ENCODE peak calls at places on chromosome 11, in six cellular contexts. One of them, this sample, is unnamed.

GRCh38 chr11:71425409-71425808 is 22.8 kb downstream of the DHCR7 start:
- DNase-seq in HCT116: no peak
- DNase-seq in HepG2: no peak
- DNase-seq in H1: no peak
- DNase-seq in K562: no peak
- DNase-seq in GM12878: no peak
- DNase-seq in this sample: no peak

GRCh38 chr11:32176223-32176811 is 85.4 kb downstream of the RCN1 start:
- DNase-seq in HCT116: peak; percentile 90
- DNase-seq in HepG2: peak; percentile 69
- DNase-seq in H1: peak; percentile 91
- DNase-seq in K562: peak; percentile 86
- DNase-seq in GM12878: peak; percentile 64
- DNase-seq in this sample: peak; percentile 69

GRCh38 chr11:75475767-75476650 is 43.0 kb upstream of the KLHL35 start:
- DNase-seq in HCT116: no peak
- DNase-seq in HepG2: no peak
- DNase-seq in H1: no peak
- DNase-seq in K562: peak; percentile 63
- DNase-seq in GM12878: no peak
- DNase-seq in this sample: no peak

GRCh38 chr11:68259122-68259959 is 12.4 kb downstream of the C11orf24 start:
- DNase-seq in HCT116: no peak
- DNase-seq in HepG2: no peak
- DNase-seq in H1: no peak
- DNase-seq in K562: no peak
- DNase-seq in GM12878: no peak
- DNase-seq in this sample: no peak

GRCh38 chr11:72189448-72190250 is 2.3 kb upstream of the FOLR1 start:
- DNase-seq in HCT116: no peak
- DNase-seq in HepG2: no peak
- DNase-seq in H1: no peak
- DNase-seq in K562: no peak
- DNase-seq in GM12878: no peak
- DNase-seq in this sample: no peak

GRCh38 chr11:113562981-113563461 is 87.8 kb upstream of the DRD2 start:
- DNase-seq in HCT116: no peak
- DNase-seq in HepG2: no peak
- DNase-seq in H1: no peak
- DNase-seq in K562: no peak
- DNase-seq in GM12878: no peak
- DNase-seq in this sample: no peak

GRCh38 chr11:123268118-123268517 is 73.1 kb upstream of the CLMP start:
- DNase-seq in HCT116: no peak
- DNase-seq in HepG2: no peak
- DNase-seq in H1: no peak
- DNase-seq in K562: no peak
- DNase-seq in GM12878: no peak
- DNase-seq in this sample: no peak

GRCh38 chr11:113782134-113782533 is 2.5 kb downstream of the CLDN25 start:
- DNase-seq in HCT116: no peak
- DNase-seq in HepG2: no peak
- DNase-seq in H1: no peak
- DNase-seq in K562: no peak
- DNase-seq in GM12878: no peak
- DNase-seq in this sample: no peak

GRCh38 chr11:35065566-35065965 is 73.4 kb upstream of the CD44 start:
- DNase-seq in HCT116: no peak
- DNase-seq in HepG2: no peak
- DNase-seq in H1: no peak
- DNase-seq in K562: no peak
- DNase-seq in GM12878: no peak
- DNase-seq in this sample: no peak

GRCh38 chr11:67364169-67364568 is 9.2 kb downstream of the CLCF1 start:
- DNase-seq in HCT116: no peak
- DNase-seq in HepG2: no peak
- DNase-seq in H1: no peak
- DNase-seq in K562: no peak
- DNase-seq in GM12878: no peak
- DNase-seq in this sample: no peak

GRCh38 chr11:98358551-98358950 is 662.2 kb upstream of the CNTN5 start:
- DNase-seq in HCT116: no peak
- DNase-seq in HepG2: no peak
- DNase-seq in H1: no peak
- DNase-seq in K562: no peak
- DNase-seq in GM12878: no peak
- DNase-seq in this sample: no peak

GRCh38 chr11:76700177-76701100 is 29.9 kb upstream of the LRRC32 start:
- DNase-seq in HCT116: peak; percentile 79
- DNase-seq in HepG2: peak; percentile 15
- DNase-seq in H1: no peak
- DNase-seq in K562: peak; percentile 96
- DNase-seq in GM12878: no peak
- DNase-seq in this sample: no peak

GRCh38 chr11:112285918-112286317 is 25.3 kb upstream of the PLET1 start:
- DNase-seq in HCT116: no peak
- DNase-seq in HepG2: no peak
- DNase-seq in H1: no peak
- DNase-seq in K562: peak; percentile 81
- DNase-seq in GM12878: no peak
- DNase-seq in this sample: no peak

GRCh38 chr11:123195182-123196059 is at the start of gene CLMP:
- DNase-seq in HCT116: no peak
- DNase-seq in HepG2: no peak
- DNase-seq in H1: peak; percentile 83
- DNase-seq in K562: no peak
- DNase-seq in GM12878: no peak
- DNase-seq in this sample: no peak

GRCh38 chr11:118152552-118153471 is at the start of gene SCN4B:
- DNase-seq in HCT116: no peak
- DNase-seq in HepG2: no peak
- DNase-seq in H1: peak; percentile 83
- DNase-seq in K562: peak; percentile 48
- DNase-seq in GM12878: no peak
- DNase-seq in this sample: peak; percentile 68

GRCh38 chr11:28481673-28482480 is 373.7 kb downstream of the METTL15 start:
- DNase-seq in HCT116: no peak
- DNase-seq in HepG2: no peak
- DNase-seq in H1: no peak
- DNase-seq in K562: no peak
- DNase-seq in GM12878: no peak
- DNase-seq in this sample: no peak

GRCh38 chr11:129815596-129816461 is at the start of gene TMEM45B:
- DNase-seq in HCT116: no peak
- DNase-seq in HepG2: no peak
- DNase-seq in H1: peak; percentile 78
- DNase-seq in K562: no peak
- DNase-seq in GM12878: no peak
- DNase-seq in this sample: no peak

DNA sequence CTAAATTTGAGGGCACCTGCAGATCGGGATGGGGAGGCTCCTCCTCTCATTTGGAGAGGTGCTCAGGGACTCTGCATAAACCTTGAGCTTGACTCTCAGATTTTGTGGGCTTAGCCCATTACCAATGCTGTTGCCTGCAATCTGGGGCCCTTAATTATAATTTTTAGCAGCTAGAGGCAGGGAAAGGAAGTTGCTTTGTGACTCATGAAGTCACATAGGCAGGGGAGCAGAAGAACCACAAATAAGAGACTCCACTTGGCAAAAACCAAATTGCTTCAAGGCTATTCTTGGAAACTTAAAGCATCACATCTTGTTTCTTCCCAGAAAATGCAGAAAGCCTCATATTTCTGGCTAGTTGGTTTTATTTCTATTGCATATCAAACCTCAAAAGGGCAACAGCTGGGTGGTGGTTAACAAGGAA is 46.9 kb downstream of the MICAL2 start:
- DNase-seq in HCT116: no peak
- DNase-seq in HepG2: no peak
- DNase-seq in H1: no peak
- DNase-seq in K562: no peak
- DNase-seq in GM12878: no peak
- DNase-seq in this sample: no peak
- TF ChIP-seq ZNF274 in HCT116: no peak
- TF ChIP-seq ZNF274 in HepG2: no peak
- TF ChIP-seq ZNF274 in H1: no peak
- TF ChIP-seq ZNF274 in K562: no peak
- TF ChIP-seq ZNF274 in GM12878: no peak
- TF ChIP-seq ZNF274 in this sample: no peak

GRCh38 chr11:3163241-3163981 is 1.7 kb downstream of the OSBPL5 start:
- DNase-seq in HCT116: no peak
- DNase-seq in HepG2: no peak
- DNase-seq in H1: no peak
- DNase-seq in K562: no peak
- DNase-seq in GM12878: no peak
- DNase-seq in this sample: no peak

GRCh38 chr11:3160252-3161031 is 4.7 kb downstream of the OSBPL5 start:
- DNase-seq in HCT116: peak; percentile 46
- DNase-seq in HepG2: no peak
- DNase-seq in H1: peak; percentile 91
- DNase-seq in K562: no peak
- DNase-seq in GM12878: no peak
- DNase-seq in this sample: peak; percentile 85

GRCh38 chr11:3161309-3161708 is 3.8 kb downstream of the OSBPL5 start:
- DNase-seq in HCT116: no peak
- DNase-seq in HepG2: no peak
- DNase-seq in H1: no peak
- DNase-seq in K562: no peak
- DNase-seq in GM12878: no peak
- DNase-seq in this sample: no peak

GRCh38 chr11:3162410-3163240 is 2.5 kb downstream of the OSBPL5 start:
- DNase-seq in HCT116: no peak
- DNase-seq in HepG2: no peak
- DNase-seq in H1: no peak
- DNase-seq in K562: no peak
- DNase-seq in GM12878: no peak
- DNase-seq in this sample: no peak

DNA sequence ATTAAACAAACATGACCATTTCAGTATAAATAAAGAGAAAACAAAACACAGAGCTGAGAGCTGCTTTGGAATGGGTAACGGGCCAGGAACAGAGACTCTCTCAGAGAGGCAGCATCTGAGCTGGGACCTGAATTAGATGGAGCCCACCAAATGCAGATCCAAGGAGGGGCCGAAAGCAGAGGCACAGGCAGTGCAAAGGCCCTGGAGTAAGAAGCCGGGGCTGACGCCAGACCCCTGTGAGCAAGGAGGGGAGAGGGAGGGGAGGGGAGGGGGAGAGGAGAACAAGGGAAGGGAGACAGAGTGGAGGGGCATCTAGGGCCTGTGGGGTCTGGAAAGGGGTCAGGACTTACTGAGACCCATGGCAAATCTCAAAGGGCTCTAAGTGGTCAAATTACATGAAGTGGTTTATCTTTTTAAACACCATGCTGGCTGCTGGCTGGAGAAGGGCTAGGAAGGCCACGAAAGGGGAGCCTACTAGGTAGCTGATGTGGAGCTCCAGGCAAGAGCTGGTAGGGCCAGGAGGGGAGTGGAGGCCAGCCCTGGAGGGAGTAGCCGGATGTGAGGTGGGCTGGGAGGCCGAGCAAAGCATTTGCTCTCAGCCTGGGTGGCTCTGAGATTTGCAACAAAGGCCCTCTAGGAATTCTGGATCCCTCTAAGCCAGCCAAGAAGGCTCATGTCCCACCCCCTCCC is 3.2 kb downstream of the OSBPL5 start:
- DNase-seq in HCT116: no peak
- DNase-seq in HepG2: no peak
- DNase-seq in H1: no peak
- DNase-seq in K562: no peak
- DNase-seq in GM12878: no peak
- DNase-seq in this sample: no peak
- TF ChIP-seq ZNF274 in HCT116: no peak
- TF ChIP-seq ZNF274 in HepG2: no peak
- TF ChIP-seq ZNF274 in H1: no peak
- TF ChIP-seq ZNF274 in K562: no peak
- TF ChIP-seq ZNF274 in GM12878: no peak
- TF ChIP-seq ZNF274 in this sample: no peak

DNA sequence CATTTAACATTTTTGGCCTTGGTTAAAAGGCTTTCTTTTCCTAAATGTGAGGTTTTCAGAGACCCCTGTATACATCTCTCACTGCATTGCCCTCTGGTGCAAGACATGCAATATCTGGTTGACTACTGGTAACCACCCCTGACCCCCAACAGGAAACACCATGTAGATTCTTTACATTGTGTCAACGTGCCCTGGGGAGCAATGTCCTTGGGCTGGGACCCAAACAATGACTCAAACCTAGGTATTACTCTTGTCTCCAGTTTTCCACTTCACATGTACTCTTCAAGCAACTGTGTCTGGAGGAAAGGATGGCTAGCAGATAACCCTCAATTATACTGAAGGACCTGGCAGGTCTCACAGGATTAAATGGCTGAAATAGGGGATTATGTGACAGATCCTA is 1.1 kb upstream of the GPR83 start:
- DNase-seq in HCT116: no peak
- DNase-seq in HepG2: peak; percentile 46
- DNase-seq in H1: no peak
- DNase-seq in K562: no peak
- DNase-seq in GM12878: no peak
- DNase-seq in this sample: no peak
- TF ChIP-seq ZNF274 in HCT116: no peak
- TF ChIP-seq ZNF274 in HepG2: no peak
- TF ChIP-seq ZNF274 in H1: no peak
- TF ChIP-seq ZNF274 in K562: no peak
- TF ChIP-seq ZNF274 in GM12878: no peak
- TF ChIP-seq ZNF274 in this sample: no peak

GRCh38 chr11:93720522-93720921 is 20.8 kb downstream of the TAF1D start:
- DNase-seq in HCT116: no peak
- DNase-seq in HepG2: no peak
- DNase-seq in H1: no peak
- DNase-seq in K562: no peak
- DNase-seq in GM12878: no peak
- DNase-seq in this sample: no peak
- TF ChIP-seq ZNF274 in HCT116: no peak
- TF ChIP-seq ZNF274 in HepG2: no peak
- TF ChIP-seq ZNF274 in H1: no peak
- TF ChIP-seq ZNF274 in K562: no peak
- TF ChIP-seq ZNF274 in GM12878: no peak
- TF ChIP-seq ZNF274 in this sample: no peak

GRCh38 chr11:107438148-107438547 is 19.5 kb downstream of the CWF19L2 start:
- DNase-seq in HCT116: no peak
- DNase-seq in HepG2: no peak
- DNase-seq in H1: no peak
- DNase-seq in K562: no peak
- DNase-seq in GM12878: no peak
- DNase-seq in this sample: no peak
- TF ChIP-seq ZNF274 in HCT116: no peak
- TF ChIP-seq ZNF274 in HepG2: no peak
- TF ChIP-seq ZNF274 in H1: no peak
- TF ChIP-seq ZNF274 in K562: no peak
- TF ChIP-seq ZNF274 in GM12878: no peak
- TF ChIP-seq ZNF274 in this sample: no peak

DNA sequence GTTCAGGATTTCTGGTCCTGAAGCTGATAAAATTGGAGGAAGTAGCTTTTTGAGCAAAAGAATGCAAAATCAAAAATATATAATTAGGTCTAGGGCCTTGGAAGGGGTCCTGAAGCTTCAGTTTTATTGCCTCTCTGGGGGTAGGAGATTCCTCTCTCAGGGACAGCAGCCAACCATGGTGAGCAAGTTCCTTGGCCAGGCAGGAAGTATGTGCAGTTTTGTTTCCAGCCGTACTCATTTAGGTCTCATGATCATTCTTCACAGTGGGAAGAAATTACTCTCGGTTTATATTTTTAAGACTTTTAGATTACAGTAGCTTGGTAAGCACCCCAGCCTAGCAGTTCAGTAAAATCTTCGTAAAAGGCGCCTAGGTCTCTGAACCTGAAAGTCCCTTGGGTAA is 3.0 kb upstream of the RAB38 start:
- DNase-seq in HCT116: no peak
- DNase-seq in HepG2: no peak
- DNase-seq in H1: no peak
- DNase-seq in K562: no peak
- DNase-seq in GM12878: no peak
- DNase-seq in this sample: no peak
- TF ChIP-seq ZNF274 in HCT116: no peak
- TF ChIP-seq ZNF274 in HepG2: no peak
- TF ChIP-seq ZNF274 in H1: no peak
- TF ChIP-seq ZNF274 in K562: no peak
- TF ChIP-seq ZNF274 in GM12878: no peak
- TF ChIP-seq ZNF274 in this sample: no peak